ENCODE peak calls at places on chromosomes 7 and 10, in ten cellular contexts. F, N, D, Y, C, B, I, E, O and L are unnamed samples.

GRCh38 chr7:101340379-101340778 is 18.8 kb upstream of the IFT22 start:
- DNase-seq in I (no peak), E (no peak), D (no peak), N (no peak), B (no peak), C (no peak), Y (no peak), O (no peak), F (no peak), L (no peak)

GRCh38 chr10:112491144-112491543 is 44.1 kb downstream of the VTI1A start:
- DNase-seq in N (no peak), I (no peak), F (no peak), O (no peak), C (no peak), B (no peak), Y (no peak), E (no peak), D (peak), L (no peak)

GRCh38 chr10:130954326-130954905 is 357.1 kb downstream of the TCERG1L start:
- DNase-seq in B (no peak), O (no peak), C (peak), Y (no peak), F (no peak), I (no peak), E (peak), N (no peak), D (no peak), L (no peak)

GRCh38 chr7:133344275-133344674 is 91.4 kb downstream of the EXOC4 start:
- DNase-seq in E (no peak), C (no peak), D (peak), O (no peak), F (no peak), B (no peak), N (no peak), I (no peak), Y (peak), L (no peak)

GRCh38 chr7:129635300-129636029 is 23.9 kb downstream of the NRF1 start:
- DNase-seq in C (peak), I (peak), F (no peak), O (no peak), Y (peak), N (peak), E (peak), D (peak), B (peak), L (peak)

GRCh38 chr10:94212876-94213595 is 149.7 kb downstream of the NOC3L start:
- DNase-seq in C (no peak), Y (no peak), E (no peak), O (no peak), F (no peak), I (no peak), D (peak), N (no peak), B (no peak), L (no peak)

GRCh38 chr10:72846225-72846624 is 47.3 kb upstream of the OIT3 start:
- DNase-seq in F (peak), O (peak), C (no peak), Y (peak), E (no peak), I (no peak), N (no peak), D (peak), B (no peak), L (no peak)

GRCh38 chr7:137820677-137821420 is 25.9 kb downstream of the DGKI start:
- DNase-seq in F (no peak), D (peak), Y (peak), E (no peak), N (peak), B (peak), O (peak), I (peak), C (peak), L (peak)

GRCh38 chr7:81244213-81244612 is 325.4 kb upstream of the SEMA3C start:
- DNase-seq in Y (no peak), F (peak), E (no peak), C (peak), O (peak), B (no peak), D (peak), N (no peak), I (no peak), L (no peak)

GRCh38 chr10:71370031-71370430 is 26.7 kb upstream of the CDH23 start:
- DNase-seq in D (no peak), F (no peak), Y (no peak), O (no peak), C (no peak), E (no peak), I (no peak), B (no peak), N (no peak), L (no peak)

GRCh38 chr10:69875856-69876255 is 74.2 kb downstream of the COL13A1 start:
- DNase-seq in C (no peak), I (no peak), O (no peak), D (no peak), F (no peak), E (no peak), Y (no peak), B (no peak), N (no peak), L (no peak)

GRCh38 chr10:110872145-110872983 is 636 bp downstream of the PDCD4 start:
- DNase-seq in N (peak), B (peak), F (no peak), C (peak), I (peak), E (peak), D (peak), Y (no peak), O (peak), L (peak)

GRCh38 chr10:21202766-21203457 is 305.8 kb upstream of the NEBL start:
- DNase-seq in I (no peak), Y (no peak), D (no peak), N (no peak), O (no peak), E (no peak), F (no peak), C (no peak), B (no peak), L (no peak)

GRCh38 chr7:63067897-63068585 is 930.6 kb upstream of the ZNF722 start:
- DNase-seq in Y (no peak), B (no peak), N (no peak), F (no peak), I (no peak), C (no peak), O (no peak), D (no peak), E (no peak), L (no peak)

GRCh38 chr10:5445006-5445405 is 32.6 kb downstream of the NET1 start:
- DNase-seq in E (no peak), C (no peak), I (no peak), Y (no peak), O (no peak), N (no peak), D (no peak), B (no peak), F (no peak), L (no peak)

GRCh38 chr7:32200593-32200992 is 130.4 kb upstream of the PDE1C start:
- DNase-seq in N (no peak), D (no peak), C (no peak), B (no peak), E (no peak), O (no peak), F (no peak), Y (no peak), I (no peak), L (no peak)

GRCh38 chr7:32206488-32206887 is 136.3 kb upstream of the PDE1C start:
- DNase-seq in C (no peak), Y (no peak), F (no peak), D (no peak), N (no peak), I (no peak), E (no peak), O (no peak), B (no peak), L (no peak)

GRCh38 chr7:32206987-32207386 is 136.8 kb upstream of the PDE1C start:
- DNase-seq in D (peak), F (no peak), E (no peak), C (peak), I (peak), O (no peak), B (no peak), Y (peak), N (no peak), L (peak)

GRCh38 chr7:32204361-32205018 is 134.3 kb upstream of the PDE1C start:
- DNase-seq in D (peak), F (peak), Y (peak), I (peak), N (peak), C (peak), O (peak), E (peak), B (peak), L (peak)
- H3K4me3 ChIP-seq in D (peak), F (no peak), Y (no peak), I (no peak), N (no peak), C (no peak), O (peak), E (peak), B (peak), L (peak)

GRCh38 chr7:27174077-27175004 is at the start of gene HOXA10:
- DNase-seq in B (no peak), E (peak), Y (no peak), D (no peak), N (no peak), I (no peak), F (no peak), C (peak), O (no peak), L (no peak)
- H3K4me3 ChIP-seq in B (peak), E (peak), Y (no peak), D (no peak), N (peak), I (peak), F (no peak), C (peak), O (peak), L (peak)

DNA sequence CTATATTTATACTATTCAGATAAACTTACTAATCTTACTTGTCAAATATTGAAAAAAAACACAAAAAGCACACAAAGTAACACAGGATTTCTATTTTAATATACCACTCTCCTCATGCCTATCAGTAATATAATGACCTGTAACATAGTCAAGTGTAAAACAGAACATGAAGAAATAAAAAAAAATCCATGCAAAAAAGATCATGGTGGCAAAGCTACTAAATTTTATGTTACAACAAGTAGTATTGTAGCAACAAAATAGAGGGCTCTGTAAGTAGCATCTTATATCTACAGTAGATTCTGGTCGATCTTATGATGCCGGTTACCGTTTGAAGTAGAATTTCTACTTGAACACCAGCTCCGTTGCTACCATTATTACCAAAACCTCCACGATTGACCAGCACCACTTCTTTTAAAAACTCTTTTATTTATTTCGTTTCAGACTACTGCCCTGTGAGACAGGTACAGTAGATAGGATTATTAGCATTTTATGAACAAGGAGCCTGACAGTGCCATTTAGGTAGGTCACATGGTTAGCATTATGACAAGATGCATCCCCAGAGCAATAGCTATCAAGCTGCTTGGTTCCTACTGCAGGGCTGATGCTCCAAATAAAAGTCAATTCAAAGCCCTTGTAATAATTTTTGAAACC is 2.1 kb downstream of the CPED1 start:
- DNase-seq in E (no peak), O (no peak), Y (no peak), D (peak), N (no peak), I (no peak), F (no peak), B (no peak), C (no peak), L (no peak)
- H3K4me3 ChIP-seq in E (peak), O (peak), Y (no peak), D (peak), N (no peak), I (no peak), F (no peak), B (peak), C (no peak), L (peak)

GRCh38 chr7:4770886-4771285 is 4.5 kb upstream of the AP5Z1 start:
- DNase-seq in E (no peak), O (no peak), D (no peak), N (no peak), C (no peak), B (no peak), F (no peak), Y (no peak), I (no peak), L (no peak)

GRCh38 chr7:4766666-4767530 is 8.5 kb upstream of the AP5Z1 start:
- DNase-seq in B (no peak), E (no peak), C (no peak), N (no peak), O (no peak), Y (no peak), I (no peak), D (peak), F (no peak), L (no peak)

GRCh38 chr7:4771737-4772136 is 3.7 kb upstream of the AP5Z1 start:
- DNase-seq in N (no peak), O (no peak), E (no peak), I (no peak), Y (no peak), C (no peak), B (no peak), D (no peak), F (no peak), L (no peak)

GRCh38 chr7:4769753-4770152 is 5.7 kb upstream of the AP5Z1 start:
- DNase-seq in Y (no peak), C (no peak), E (peak), D (no peak), F (peak), O (no peak), I (no peak), B (no peak), N (no peak), L (no peak)

GRCh38 chr7:4768597-4769569 is 6.5 kb upstream of the AP5Z1 start:
- DNase-seq in N (no peak), O (no peak), C (no peak), I (no peak), Y (no peak), F (no peak), D (no peak), E (no peak), B (no peak), L (no peak)
- H3K4me3 ChIP-seq in N (no peak), O (no peak), C (no peak), I (no peak), Y (no peak), F (no peak), D (no peak), E (no peak), B (peak), L (no peak)

DNA sequence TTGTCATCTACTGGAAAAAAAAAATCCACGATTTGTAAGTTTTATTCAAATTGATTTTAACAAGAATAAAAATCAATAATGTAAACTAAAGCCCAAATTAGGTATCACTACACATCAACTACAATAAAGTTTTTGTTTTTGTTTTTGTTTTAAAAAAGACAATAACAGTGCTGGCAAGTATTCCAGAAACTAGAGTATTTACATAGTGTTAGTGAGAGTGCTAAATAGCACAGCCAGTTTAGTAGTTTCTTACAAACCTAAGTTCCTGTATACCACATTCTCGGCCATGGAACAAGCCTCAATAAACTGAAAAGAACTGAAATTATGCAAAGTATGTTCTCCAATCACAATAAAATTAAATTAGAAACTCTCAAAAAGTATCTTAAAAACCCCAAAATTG is 8.1 kb downstream of the ARHGAP12 start:
- DNase-seq in F (no peak), O (no peak), I (no peak), N (no peak), D (no peak), E (no peak), Y (no peak), B (no peak), C (no peak), L (no peak)
- H3K4me3 ChIP-seq in F (no peak), O (no peak), I (no peak), N (no peak), D (no peak), E (no peak), Y (no peak), B (no peak), C (no peak), L (no peak)